ENCODE peak calls at places on chromosomes 16 and 17, in nine cellular contexts. L is GM06990; N is neural progenitor cell; Y is IMR-90; I is heart right ventricle; U is naive thymus-derived CD4-positive, alpha-beta T cell; G is CD8-positive, alpha-beta memory T cell; D is WERI-Rb-1; Q is tibial nerve. C is an unnamed sample. For H3K27me3, the result is how much of the 10 kb centered on the place peaks cover.

GRCh38 chr17:17154981-17155380 is 51.2 kb downstream of the PLD6 start:
- DNase-seq in L (no peak), N (no peak), Y (no peak), I (no peak), U (no peak), G (no peak), D (no peak), Q (no peak), C (no peak)

GRCh38 chr17:79808763-79809529 is 12.1 kb upstream of the CBX8 start:
- DNase-seq in L (no peak), N (peak), Y (no peak), I (no peak), U (no peak), G (peak), D (peak), Q (no peak), C (no peak)

GRCh38 chr16:11612110-11612981 is 25.6 kb upstream of the LITAF start:
- DNase-seq in L (no peak), N (no peak), Y (no peak), I (no peak), U (no peak), G (no peak), D (no peak), Q (no peak), C (peak)

GRCh38 chr17:327296-327695 is 25.3 kb downstream of the RPH3AL start:
- DNase-seq in L (no peak), N (no peak), Y (no peak), I (no peak), U (no peak), G (no peak), D (no peak), Q (no peak), C (no peak)

GRCh38 chr16:89669755-89670154 is 12.1 kb downstream of the SPATA33 start:
- DNase-seq in L (no peak), N (no peak), Y (no peak), I (no peak), U (no peak), G (no peak), D (no peak), Q (no peak), C (no peak)

GRCh38 chr17:50046667-50047066 is 9.2 kb upstream of the ITGA3 start:
- DNase-seq in L (no peak), N (no peak), Y (no peak), I (no peak), U (no peak), G (no peak), D (no peak), Q (peak), C (no peak)

GRCh38 chr17:4738136-4739121 is 1.2 kb upstream of the ZMYND15 start:
- DNase-seq in L (no peak), N (peak), Y (no peak), I (no peak), U (no peak), G (peak), D (no peak), Q (no peak), C (peak)

GRCh38 chr16:81723098-81723723 is 55.9 kb upstream of the PLCG2 start:
- DNase-seq in L (peak), N (peak), Y (peak), I (no peak), U (no peak), G (peak), D (peak), Q (no peak), C (no peak)

GRCh38 chr16:49424961-49425360 is 51.4 kb downstream of the C16orf78 start:
- DNase-seq in L (no peak), N (no peak), Y (no peak), I (no peak), U (no peak), G (no peak), D (no peak), Q (no peak), C (no peak)

GRCh38 chr16:79114759-79115158 is 485.8 kb downstream of the MAF start:
- DNase-seq in L (no peak), N (no peak), Y (no peak), I (no peak), U (no peak), G (no peak), D (no peak), Q (no peak), C (no peak)

GRCh38 chr16:28597692-28598261 is 927 bp upstream of the SULT1A2 start:
- DNase-seq in L (no peak), N (peak), Y (no peak), I (no peak), U (no peak), G (no peak), D (peak), Q (no peak), C (no peak)

GRCh38 chr17:41730479-41730878 is 4.0 kb downstream of the HAP1 start:
- DNase-seq in L (no peak), N (no peak), Y (no peak), I (no peak), U (no peak), G (no peak), D (no peak), Q (no peak), C (no peak)

GRCh38 chr17:45155483-45155882 is 6.2 kb upstream of the HEXIM2 start:
- DNase-seq in L (no peak), N (no peak), Y (no peak), I (no peak), U (no peak), G (no peak), D (no peak), Q (no peak), C (no peak)

GRCh38 chr17:61149106-61149505 is 250.5 kb upstream of the TBX2 start:
- DNase-seq in L (no peak), N (no peak), Y (no peak), I (no peak), U (no peak), G (no peak), D (no peak), Q (no peak), C (no peak)

GRCh38 chr17:45826919-45827628 is 17.6 kb upstream of the SPPL2C start:
- DNase-seq in L (no peak), N (no peak), Y (no peak), I (no peak), U (no peak), G (no peak), D (no peak), Q (no peak), C (no peak)

GRCh38 chr17:824372-824771 is 42.2 kb downstream of the MRM3 start:
- DNase-seq in L (no peak), N (no peak), Y (no peak), I (no peak), U (no peak), G (no peak), D (no peak), Q (no peak), C (no peak)

GRCh38 chr17:69474171-69474831 is 59.8 kb downstream of the MAP2K6 start:
- DNase-seq in L (no peak), N (peak), Y (no peak), I (no peak), U (no peak), G (no peak), D (peak), Q (no peak), C (no peak)

GRCh38 chr16:21253470-21253869 is 20.0 kb downstream of the ANKS4B start:
- DNase-seq in L (no peak), N (no peak), Y (no peak), I (no peak), U (no peak), G (no peak), D (no peak), Q (no peak), C (no peak)

GRCh38 chr17:48620497-48621139 is 5.5 kb upstream of the HOXB8 start:
- DNase-seq in L (no peak), N (no peak), Y (no peak), I (no peak), U (no peak), G (no peak), D (no peak), Q (no peak), C (no peak)

GRCh38 chr16:53034306-53034705 is 18.4 kb downstream of the CHD9NB start:
- DNase-seq in L (no peak), N (no peak), Y (peak), I (no peak), U (no peak), G (no peak), D (no peak), Q (no peak), C (no peak)

GRCh38 chr17:1111599-1112443 is 68.0 kb downstream of the ABR start:
- DNase-seq in L (no peak), N (no peak), Y (no peak), I (peak), U (no peak), G (no peak), D (no peak), Q (no peak), C (no peak)

GRCh38 chr16:85637808-85638186 is 24.7 kb downstream of the GSE1 start:
- DNase-seq in L (no peak), N (no peak), Y (no peak), I (peak), U (no peak), G (no peak), D (no peak), Q (no peak), C (no peak)

GRCh38 chr16:7624871-7625766 is 292.5 kb downstream of the RBFOX1 start:
- DNase-seq in L (no peak), N (no peak), Y (no peak), I (no peak), U (no peak), G (no peak), D (no peak), Q (no peak), C (no peak)

GRCh38 chr16:46894011-46894672 is 10.0 kb downstream of the GPT2 start:
- DNase-seq in L (no peak), N (no peak), Y (peak), I (peak), U (no peak), G (no peak), D (no peak), Q (no peak), C (no peak)

GRCh38 chr16:81889896-81890634 is 111.0 kb downstream of the PLCG2 start:
- DNase-seq in L (no peak), N (peak), Y (peak), I (no peak), U (no peak), G (peak), D (peak), Q (no peak), C (peak)

GRCh38 chr17:8223356-8224063 is 13.1 kb upstream of the AURKB start:
- DNase-seq in L (peak), N (peak), Y (peak), I (peak), U (no peak), G (no peak), D (peak), Q (peak), C (no peak)

GRCh38 chr17:81556175-81556691 is 4.1 kb upstream of the FAAP100 start:
- DNase-seq in L (no peak), N (no peak), Y (peak), I (no peak), U (no peak), G (no peak), D (no peak), Q (no peak), C (peak)

GRCh38 chr16:68786685-68787418 is 49.8 kb downstream of the CDH1 start:
- DNase-seq in L (no peak), N (no peak), Y (peak), I (no peak), U (no peak), G (no peak), D (no peak), Q (no peak), C (peak)

GRCh38 chr17:74295625-74296547 is 21.9 kb downstream of the DNAI2 start:
- DNase-seq in L (no peak), N (no peak), Y (no peak), I (no peak), U (no peak), G (no peak), D (no peak), Q (no peak), C (no peak)

GRCh38 chr17:40452921-40453378 is 9.7 kb downstream of the IGFBP4 start:
- DNase-seq in L (no peak), N (no peak), Y (peak), I (no peak), U (no peak), G (no peak), D (no peak), Q (no peak), C (no peak)

DNA sequence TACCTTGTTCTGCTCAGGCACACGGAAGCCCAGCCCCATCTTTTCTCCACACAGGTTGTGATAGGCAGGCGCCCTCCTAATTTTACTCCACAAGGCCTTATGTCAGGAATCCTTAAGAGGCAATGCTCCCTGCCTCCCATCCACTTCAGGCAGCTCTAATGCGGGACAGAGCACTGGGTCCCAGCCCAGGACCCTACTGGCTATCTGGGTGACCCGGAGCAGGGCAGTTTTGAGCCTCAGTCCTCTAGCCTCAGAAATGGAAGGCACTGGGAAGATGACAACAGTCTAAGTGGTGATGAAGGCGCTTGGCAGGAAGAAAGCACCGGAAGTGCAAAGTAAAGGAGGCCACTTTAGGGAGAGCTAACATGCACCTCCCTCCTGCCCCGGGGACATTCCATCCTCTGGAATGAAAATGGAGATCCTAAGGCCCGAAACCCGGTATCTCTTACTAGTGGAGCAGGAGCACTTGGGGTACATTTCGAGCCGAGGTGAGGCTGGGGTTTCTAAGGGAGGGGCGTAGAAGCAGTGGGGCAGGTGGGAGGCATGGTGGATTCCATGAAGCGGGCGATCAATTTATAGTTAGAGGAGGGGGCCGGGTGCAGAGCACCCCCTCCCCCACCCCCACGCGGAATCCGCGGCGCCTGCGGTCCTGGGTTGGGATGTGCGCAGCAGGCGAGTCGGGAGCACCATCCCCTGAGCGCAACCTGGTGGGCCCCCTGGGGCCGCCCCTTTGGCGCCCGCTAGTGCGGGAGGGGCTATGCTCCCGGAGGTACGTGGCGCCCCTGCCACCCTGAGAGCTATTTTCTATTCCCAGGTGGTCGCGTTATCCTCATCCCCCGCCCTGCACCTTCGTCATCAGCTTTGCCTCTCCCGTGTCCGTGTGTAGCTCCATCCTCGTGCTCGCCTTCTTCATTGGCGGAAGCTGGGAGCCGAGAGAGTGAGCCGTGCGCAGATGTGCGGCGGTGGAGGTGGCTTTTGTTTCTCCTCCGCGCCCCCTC is 4.9 kb downstream of the MT1F start:
- DNase-seq in L (no peak), N (no peak), Y (no peak), I (no peak), U (no peak), G (peak), D (no peak), Q (no peak), C (no peak)
- H3K27me3 ChIP-seq in L (under half), N (half or more), Y (half or more), I (half or more), U (under half), G (under half), D (under half), Q (under half), C (under half)

GRCh38 chr17:58396173-58396572 is 21.2 kb downstream of the RNF43 start:
- DNase-seq in L (no peak), N (no peak), Y (no peak), I (no peak), U (no peak), G (no peak), D (no peak), Q (no peak), C (no peak)
- H3K27me3 ChIP-seq in L (under half), N (under half), Y (under half), I (under half), U (under half), G (under half), D (under half), Q (under half), C (under half)

GRCh38 chr16:1915732-1916653 is 2.2 kb downstream of the HS3ST6 start:
- DNase-seq in L (no peak), N (peak), Y (no peak), I (no peak), U (no peak), G (no peak), D (no peak), Q (no peak), C (no peak)
- H3K27me3 ChIP-seq in L (under half), N (half or more), Y (half or more), I (half or more), U (under half), G (under half), D (under half), Q (under half), C (under half)

GRCh38 chr16:17718495-17718894 is 247.7 kb upstream of the XYLT1 start:
- DNase-seq in L (no peak), N (no peak), Y (no peak), I (no peak), U (no peak), G (no peak), D (no peak), Q (no peak), C (no peak)

GRCh38 chr16:17723735-17724134 is 253.0 kb upstream of the XYLT1 start:
- DNase-seq in L (no peak), N (no peak), Y (peak), I (no peak), U (no peak), G (no peak), D (no peak), Q (no peak), C (no peak)

GRCh38 chr16:17729820-17730219 is 259.1 kb upstream of the XYLT1 start:
- DNase-seq in L (no peak), N (no peak), Y (no peak), I (no peak), U (no peak), G (no peak), D (no peak), Q (no peak), C (no peak)

DNA sequence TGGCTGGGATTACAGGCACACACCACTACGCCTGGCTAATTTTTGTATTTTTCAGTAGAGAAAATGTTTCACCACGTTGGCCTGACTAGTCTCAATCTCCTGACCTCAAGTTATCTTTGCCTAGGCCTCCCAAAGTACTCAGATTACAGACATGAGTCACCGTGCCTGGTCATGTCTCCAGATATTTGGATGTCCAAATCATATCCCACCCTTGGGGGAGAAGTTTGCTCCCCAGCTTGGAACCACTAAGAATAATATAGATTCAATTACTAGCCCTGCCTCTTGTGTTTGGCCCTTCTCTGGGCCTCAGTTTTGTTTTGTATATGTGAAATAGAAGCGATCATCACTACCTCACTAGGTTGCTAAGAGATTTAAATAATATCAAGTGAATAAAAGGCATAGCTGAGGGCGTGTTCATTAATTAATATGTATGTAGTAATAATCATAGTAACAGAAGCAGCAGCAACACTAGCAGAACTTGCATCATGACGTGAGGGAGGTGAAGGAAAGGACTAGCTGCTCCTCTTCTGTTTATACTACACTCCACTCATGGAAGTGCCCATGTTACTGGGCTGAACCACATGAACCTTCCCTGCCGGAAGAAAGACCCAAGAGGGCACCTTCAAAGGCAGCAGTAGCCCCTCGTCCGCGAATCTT is 253.6 kb upstream of the XYLT1 start:
- DNase-seq in L (no peak), N (no peak), Y (peak), I (no peak), U (no peak), G (no peak), D (no peak), Q (no peak), C (no peak)
- H3K27me3 ChIP-seq in L (under half), N (under half), Y (under half), I (under half), U (under half), G (under half), D (under half), Q (under half), C (under half)

DNA sequence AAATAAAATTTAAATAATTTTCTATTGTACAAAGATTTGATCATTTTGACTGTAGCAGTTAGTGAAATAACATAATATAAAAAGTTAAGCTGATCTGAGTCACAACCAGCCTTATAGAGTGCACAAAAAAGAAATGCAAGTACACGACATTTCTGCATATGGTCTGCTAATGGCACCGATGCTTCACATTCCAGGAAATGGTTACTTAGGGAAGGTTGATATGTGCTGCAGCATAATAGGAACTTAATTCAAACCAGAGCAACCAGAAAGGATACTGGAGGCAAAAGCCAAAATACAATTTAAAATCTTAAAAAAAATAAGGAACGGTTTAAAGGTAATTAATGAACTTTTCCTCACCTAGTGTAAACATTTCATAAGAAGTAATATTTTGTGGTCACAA is 10.0 kb upstream of the CFDP1 start:
- DNase-seq in L (no peak), N (no peak), Y (peak), I (no peak), U (no peak), G (no peak), D (no peak), Q (no peak), C (no peak)
- H3K27me3 ChIP-seq in L (under half), N (under half), Y (under half), I (under half), U (under half), G (under half), D (under half), Q (under half), C (under half)

GRCh38 chr17:76530826-76531500 is 6.5 kb downstream of the CYGB start:
- DNase-seq in L (no peak), N (no peak), Y (no peak), I (peak), U (no peak), G (no peak), D (peak), Q (no peak), C (no peak)
- H3K27me3 ChIP-seq in L (under half), N (under half), Y (under half), I (under half), U (under half), G (under half), D (under half), Q (under half), C (under half)

GRCh38 chr16:728890-729744 is 2.2 kb downstream of the HAGHL start:
- DNase-seq in L (peak), N (no peak), Y (no peak), I (no peak), U (no peak), G (no peak), D (no peak), Q (no peak), C (no peak)
- H3K27me3 ChIP-seq in L (under half), N (under half), Y (under half), I (under half), U (under half), G (under half), D (under half), Q (under half), C (under half)

C was measured in Peyer's patch.